ENCODE peak calls at places on chromosome 3, in six cellular contexts. One of them, this sample, is unnamed.

GRCh38 chr3:192831111-192831644 is 86.5 kb downstream of the MB21D2 start:
- DNase-seq in fibroblast of lung: peak; percentile 91
- DNase-seq in effector memory CD4-positive, alpha-beta T cell: no peak
- DNase-seq in uterus: no peak
- DNase-seq in upper lobe of left lung: no peak
- DNase-seq in HCT116: no peak
- DNase-seq in this sample: no peak

GRCh38 chr3:39280569-39280968 is 733 bp upstream of the CX3CR1 start:
- DNase-seq in fibroblast of lung: no peak
- DNase-seq in effector memory CD4-positive, alpha-beta T cell: no peak
- DNase-seq in uterus: no peak
- DNase-seq in upper lobe of left lung: peak; percentile 44
- DNase-seq in HCT116: no peak
- DNase-seq in this sample: no peak

GRCh38 chr3:171125010-171125409 is 98.5 kb upstream of the SLC2A2 start:
- DNase-seq in fibroblast of lung: no peak
- DNase-seq in effector memory CD4-positive, alpha-beta T cell: no peak
- DNase-seq in uterus: no peak
- DNase-seq in upper lobe of left lung: no peak
- DNase-seq in HCT116: no peak
- DNase-seq in this sample: no peak

GRCh38 chr3:146550743-146551510 is 6.5 kb upstream of the PLSCR1 start:
- DNase-seq in fibroblast of lung: peak; percentile 96
- DNase-seq in effector memory CD4-positive, alpha-beta T cell: no peak
- DNase-seq in uterus: no peak
- DNase-seq in upper lobe of left lung: no peak
- DNase-seq in HCT116: peak; percentile 26
- DNase-seq in this sample: no peak

GRCh38 chr3:111517801-111518200 is 24.2 kb upstream of the CD96 start:
- DNase-seq in fibroblast of lung: no peak
- DNase-seq in effector memory CD4-positive, alpha-beta T cell: no peak
- DNase-seq in uterus: no peak
- DNase-seq in upper lobe of left lung: no peak
- DNase-seq in HCT116: no peak
- DNase-seq in this sample: no peak

GRCh38 chr3:51679318-51679717 is 8.3 kb downstream of the TEX264 start:
- DNase-seq in fibroblast of lung: no peak
- DNase-seq in effector memory CD4-positive, alpha-beta T cell: no peak
- DNase-seq in uterus: no peak
- DNase-seq in upper lobe of left lung: no peak
- DNase-seq in HCT116: no peak
- DNase-seq in this sample: no peak

GRCh38 chr3:113533534-113533892 is 1.2 kb downstream of the SIDT1 start:
- DNase-seq in fibroblast of lung: no peak
- DNase-seq in effector memory CD4-positive, alpha-beta T cell: peak; percentile 16
- DNase-seq in uterus: no peak
- DNase-seq in upper lobe of left lung: no peak
- DNase-seq in HCT116: no peak
- DNase-seq in this sample: no peak

GRCh38 chr3:53269888-53270880 is 14.4 kb upstream of the TKT start:
- DNase-seq in fibroblast of lung: peak; percentile 98
- DNase-seq in effector memory CD4-positive, alpha-beta T cell: no peak
- DNase-seq in uterus: peak; percentile 87
- DNase-seq in upper lobe of left lung: peak; percentile 78
- DNase-seq in HCT116: peak; percentile 96
- DNase-seq in this sample: peak; percentile 98

GRCh38 chr3:106117490-106117858 is 248.7 kb upstream of the CBLB start:
- DNase-seq in fibroblast of lung: no peak
- DNase-seq in effector memory CD4-positive, alpha-beta T cell: no peak
- DNase-seq in uterus: no peak
- DNase-seq in upper lobe of left lung: no peak
- DNase-seq in HCT116: peak; percentile 12
- DNase-seq in this sample: no peak

GRCh38 chr3:14424711-14425573 is 22.5 kb downstream of the SLC6A6 start:
- DNase-seq in fibroblast of lung: peak; percentile 45
- DNase-seq in effector memory CD4-positive, alpha-beta T cell: peak; percentile 65
- DNase-seq in uterus: no peak
- DNase-seq in upper lobe of left lung: no peak
- DNase-seq in HCT116: no peak
- DNase-seq in this sample: no peak

GRCh38 chr3:123884258-123884831 is at the start of gene MYLK:
- DNase-seq in fibroblast of lung: peak; percentile 93
- DNase-seq in effector memory CD4-positive, alpha-beta T cell: no peak
- DNase-seq in uterus: peak; percentile 85
- DNase-seq in upper lobe of left lung: peak; percentile 88
- DNase-seq in HCT116: peak; percentile 61
- DNase-seq in this sample: peak; percentile 86

GRCh38 chr3:149572796-149573414 is 84.9 kb downstream of the WWTR1 start:
- DNase-seq in fibroblast of lung: peak; percentile 83
- DNase-seq in effector memory CD4-positive, alpha-beta T cell: no peak
- DNase-seq in uterus: peak; percentile 35
- DNase-seq in upper lobe of left lung: no peak
- DNase-seq in HCT116: no peak
- DNase-seq in this sample: no peak

GRCh38 chr3:46673151-46674030 is 20.1 kb downstream of the ALS2CL start:
- DNase-seq in fibroblast of lung: no peak
- DNase-seq in effector memory CD4-positive, alpha-beta T cell: no peak
- DNase-seq in uterus: no peak
- DNase-seq in upper lobe of left lung: no peak
- DNase-seq in HCT116: no peak
- DNase-seq in this sample: peak; percentile 37

GRCh38 chr3:140706360-140706759 is 28.5 kb downstream of the TRIM42 start:
- DNase-seq in fibroblast of lung: no peak
- DNase-seq in effector memory CD4-positive, alpha-beta T cell: no peak
- DNase-seq in uterus: no peak
- DNase-seq in upper lobe of left lung: no peak
- DNase-seq in HCT116: no peak
- DNase-seq in this sample: no peak

GRCh38 chr3:23629181-23629893 is 176.4 kb upstream of the UBE2E1 start:
- DNase-seq in fibroblast of lung: peak; percentile 43
- DNase-seq in effector memory CD4-positive, alpha-beta T cell: no peak
- DNase-seq in uterus: no peak
- DNase-seq in upper lobe of left lung: no peak
- DNase-seq in HCT116: no peak
- DNase-seq in this sample: no peak

GRCh38 chr3:71035314-71035713 is 548.2 kb downstream of the FOXP1 start:
- DNase-seq in fibroblast of lung: peak; percentile 68
- DNase-seq in effector memory CD4-positive, alpha-beta T cell: no peak
- DNase-seq in uterus: no peak
- DNase-seq in upper lobe of left lung: no peak
- DNase-seq in HCT116: no peak
- DNase-seq in this sample: no peak

GRCh38 chr3:16362781-16363180 is 97.8 kb downstream of the OXNAD1 start:
- DNase-seq in fibroblast of lung: no peak
- DNase-seq in effector memory CD4-positive, alpha-beta T cell: no peak
- DNase-seq in uterus: no peak
- DNase-seq in upper lobe of left lung: no peak
- DNase-seq in HCT116: no peak
- DNase-seq in this sample: no peak

GRCh38 chr3:45682786-45683185 is 6.4 kb upstream of the SACM1L start:
- DNase-seq in fibroblast of lung: no peak
- DNase-seq in effector memory CD4-positive, alpha-beta T cell: no peak
- DNase-seq in uterus: no peak
- DNase-seq in upper lobe of left lung: no peak
- DNase-seq in HCT116: no peak
- DNase-seq in this sample: no peak

GRCh38 chr3:114214542-114215341 is 22.6 kb downstream of the ZNF80 start:
- DNase-seq in fibroblast of lung: no peak
- DNase-seq in effector memory CD4-positive, alpha-beta T cell: peak; percentile 36
- DNase-seq in uterus: no peak
- DNase-seq in upper lobe of left lung: no peak
- DNase-seq in HCT116: no peak
- DNase-seq in this sample: no peak

GRCh38 chr3:50242778-50243551 is 7.0 kb downstream of the GNAI2 start:
- DNase-seq in fibroblast of lung: no peak
- DNase-seq in effector memory CD4-positive, alpha-beta T cell: peak; percentile 38
- DNase-seq in uterus: peak; percentile 58
- DNase-seq in upper lobe of left lung: no peak
- DNase-seq in HCT116: no peak
- DNase-seq in this sample: no peak

GRCh38 chr3:188720215-188720614 is 451.6 kb upstream of the TPRG1 start:
- DNase-seq in fibroblast of lung: no peak
- DNase-seq in effector memory CD4-positive, alpha-beta T cell: no peak
- DNase-seq in uterus: no peak
- DNase-seq in upper lobe of left lung: no peak
- DNase-seq in HCT116: no peak
- DNase-seq in this sample: no peak

GRCh38 chr3:188721990-188722389 is 449.8 kb upstream of the TPRG1 start:
- DNase-seq in fibroblast of lung: no peak
- DNase-seq in effector memory CD4-positive, alpha-beta T cell: no peak
- DNase-seq in uterus: no peak
- DNase-seq in upper lobe of left lung: no peak
- DNase-seq in HCT116: no peak
- DNase-seq in this sample: no peak

GRCh38 chr3:188720636-188721035 is 451.1 kb upstream of the TPRG1 start:
- DNase-seq in fibroblast of lung: peak; percentile 38
- DNase-seq in effector memory CD4-positive, alpha-beta T cell: no peak
- DNase-seq in uterus: no peak
- DNase-seq in upper lobe of left lung: no peak
- DNase-seq in HCT116: no peak
- DNase-seq in this sample: no peak

GRCh38 chr3:188721312-188721711 is 450.5 kb upstream of the TPRG1 start:
- DNase-seq in fibroblast of lung: no peak
- DNase-seq in effector memory CD4-positive, alpha-beta T cell: no peak
- DNase-seq in uterus: no peak
- DNase-seq in upper lobe of left lung: no peak
- DNase-seq in HCT116: no peak
- DNase-seq in this sample: no peak

GRCh38 chr3:188722963-188723362 is 448.8 kb upstream of the TPRG1 start:
- DNase-seq in fibroblast of lung: no peak
- DNase-seq in effector memory CD4-positive, alpha-beta T cell: no peak
- DNase-seq in uterus: no peak
- DNase-seq in upper lobe of left lung: no peak
- DNase-seq in HCT116: no peak
- DNase-seq in this sample: no peak
- H3K4me1 ChIP-seq in fibroblast of lung: no peaks in the 10 kb centered on the region
- H3K4me1 ChIP-seq in effector memory CD4-positive, alpha-beta T cell: no peaks in the 10 kb centered on the region
- H3K4me1 ChIP-seq in uterus: no peaks in the 10 kb centered on the region
- H3K4me1 ChIP-seq in upper lobe of left lung: no peaks in the 10 kb centered on the region
- H3K4me1 ChIP-seq in HCT116: no peaks in the 10 kb centered on the region
- H3K4me1 ChIP-seq in this sample: peaks cover 4% of the 10 kb centered on the region

GRCh38 chr3:27632431-27633223 is 89.5 kb downstream of the EOMES start:
- DNase-seq in fibroblast of lung: peak; percentile 69
- DNase-seq in effector memory CD4-positive, alpha-beta T cell: peak; percentile 28
- DNase-seq in uterus: peak; percentile 39
- DNase-seq in upper lobe of left lung: peak; percentile 91
- DNase-seq in HCT116: no peak
- DNase-seq in this sample: no peak
- H3K4me3 ChIP-seq in fibroblast of lung: peak overlapping the region; percentile 73
- H3K4me3 ChIP-seq in effector memory CD4-positive, alpha-beta T cell: peak overlapping the region; percentile 77
- H3K4me3 ChIP-seq in uterus: peak overlapping the region; percentile 46
- H3K4me3 ChIP-seq in upper lobe of left lung: peak overlapping the region; percentile 38
- H3K4me3 ChIP-seq in HCT116: no peak overlapping the region
- H3K4me3 ChIP-seq in this sample: peak overlapping the region; percentile 44

DNA sequence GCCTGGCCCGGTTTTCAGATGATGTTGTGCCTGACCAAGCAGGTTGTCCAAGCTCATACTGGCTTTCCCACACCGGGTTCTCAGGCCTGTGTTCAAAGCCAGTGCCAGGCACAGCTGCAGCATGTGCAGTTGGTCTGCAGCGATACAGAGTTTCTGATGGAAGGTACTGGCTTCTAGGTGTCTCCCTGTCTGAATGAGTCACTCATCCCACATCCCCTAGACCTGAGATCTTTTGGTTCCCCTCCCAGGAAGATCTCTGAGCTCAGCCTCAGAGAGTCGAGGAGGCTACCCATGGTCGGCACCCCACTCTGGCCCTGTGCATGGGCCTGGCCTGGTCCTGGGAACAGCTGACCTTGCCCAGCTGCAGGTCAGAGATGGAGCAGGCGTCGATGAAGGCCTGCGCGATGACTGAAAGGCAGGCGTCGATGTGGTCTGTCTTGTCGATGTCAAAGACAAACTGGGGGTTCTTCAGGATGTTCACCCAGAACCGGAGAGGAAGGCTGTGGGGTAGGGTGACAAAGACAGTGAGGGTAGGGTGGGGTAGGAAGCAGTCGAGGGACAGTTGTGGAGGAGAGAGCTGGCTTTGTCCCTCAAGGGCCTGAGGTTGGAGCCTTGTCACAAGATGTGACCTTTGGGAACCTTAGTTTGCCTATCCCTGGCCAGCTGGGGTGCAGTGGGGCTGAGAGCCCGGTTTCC is 15.2 kb downstream of the H1-8 start:
- DNase-seq in fibroblast of lung: no peak
- DNase-seq in effector memory CD4-positive, alpha-beta T cell: no peak
- DNase-seq in uterus: no peak
- DNase-seq in upper lobe of left lung: no peak
- DNase-seq in HCT116: no peak
- DNase-seq in this sample: no peak
- H3K4me1 ChIP-seq in fibroblast of lung: peaks cover 46% of the 10 kb centered on the region
- H3K4me1 ChIP-seq in effector memory CD4-positive, alpha-beta T cell: no peaks in the 10 kb centered on the region
- H3K4me1 ChIP-seq in uterus: peaks cover 33% of the 10 kb centered on the region
- H3K4me1 ChIP-seq in upper lobe of left lung: peaks cover 58% of the 10 kb centered on the region
- H3K4me1 ChIP-seq in HCT116: no peaks in the 10 kb centered on the region
- H3K4me1 ChIP-seq in this sample: no peaks in the 10 kb centered on the region

DNA sequence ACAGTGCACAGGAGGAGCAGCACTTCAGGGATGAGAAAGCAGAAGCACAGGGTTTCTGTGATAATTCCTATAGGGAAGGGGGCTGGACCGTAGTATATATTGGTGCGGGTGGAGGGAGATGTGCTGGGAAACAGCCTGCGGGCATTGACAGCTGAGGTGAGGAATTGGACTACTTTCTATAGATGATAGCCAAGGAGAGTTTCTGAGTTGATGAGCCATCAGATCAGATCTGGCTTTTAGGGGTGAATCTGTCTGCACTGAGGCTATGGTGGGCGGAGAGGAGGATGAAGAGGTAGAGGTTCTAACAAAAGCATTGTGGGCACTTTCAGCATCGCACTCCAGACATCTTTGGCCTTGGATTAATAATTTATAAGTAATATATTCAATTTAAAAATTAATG is 33.1 kb downstream of the SELENOT start:
- DNase-seq in fibroblast of lung: no peak
- DNase-seq in effector memory CD4-positive, alpha-beta T cell: no peak
- DNase-seq in uterus: no peak
- DNase-seq in upper lobe of left lung: no peak
- DNase-seq in HCT116: no peak
- DNase-seq in this sample: no peak
- H3K4me3 ChIP-seq in fibroblast of lung: no peak overlapping the region
- H3K4me3 ChIP-seq in effector memory CD4-positive, alpha-beta T cell: no peak overlapping the region
- H3K4me3 ChIP-seq in uterus: no peak overlapping the region
- H3K4me3 ChIP-seq in upper lobe of left lung: no peak overlapping the region
- H3K4me3 ChIP-seq in HCT116: no peak overlapping the region
- H3K4me3 ChIP-seq in this sample: no peak overlapping the region

DNA sequence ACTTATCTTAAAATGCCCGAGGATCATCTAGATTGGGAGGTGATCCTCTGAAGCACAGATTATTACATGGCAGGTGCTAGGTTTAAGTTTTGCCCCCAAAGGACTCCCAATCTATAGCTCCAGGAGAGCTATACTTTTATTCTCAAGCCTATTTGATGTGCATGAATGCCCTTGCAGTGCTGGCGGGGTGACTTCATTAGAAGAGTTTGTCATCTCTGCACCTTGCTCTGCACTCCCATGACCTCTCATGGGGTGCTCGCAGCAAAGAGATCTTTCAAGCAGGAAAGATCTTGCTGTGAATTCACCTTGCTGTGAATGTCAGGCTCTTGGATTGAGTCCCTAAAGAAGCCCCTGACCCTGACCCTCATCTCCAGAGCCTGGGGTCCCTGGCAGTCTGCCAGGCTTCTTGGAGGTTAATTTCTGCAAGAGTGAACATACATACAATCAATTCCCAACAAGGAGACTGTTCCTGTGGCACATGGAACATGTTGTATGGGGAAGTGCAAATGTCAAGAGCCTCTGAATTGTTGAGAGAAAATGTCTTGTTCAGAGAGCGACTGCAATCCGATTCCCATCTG is 45.9 kb downstream of the FAM43A start:
- DNase-seq in fibroblast of lung: no peak
- DNase-seq in effector memory CD4-positive, alpha-beta T cell: no peak
- DNase-seq in uterus: no peak
- DNase-seq in upper lobe of left lung: no peak
- DNase-seq in HCT116: no peak
- DNase-seq in this sample: no peak
- H3K4me1 ChIP-seq in fibroblast of lung: no peaks in the 10 kb centered on the region
- H3K4me1 ChIP-seq in effector memory CD4-positive, alpha-beta T cell: no peaks in the 10 kb centered on the region
- H3K4me1 ChIP-seq in uterus: no peaks in the 10 kb centered on the region
- H3K4me1 ChIP-seq in upper lobe of left lung: no peaks in the 10 kb centered on the region
- H3K4me1 ChIP-seq in HCT116: no peaks in the 10 kb centered on the region
- H3K4me1 ChIP-seq in this sample: no peaks in the 10 kb centered on the region